ENCODE peak calls at places on chromosomes 13 and 19, in six cellular contexts. K is stimulated activated CD8-positive, alpha-beta memory T cell treated with anti-CD3 and anti-CD28 coated beads, Interleukin-4, amount 100 ng/mL, for 48 hours; J is caudate nucleus; Y is fibroblast of lung; E is A549; P is activated CD4-positive, alpha-beta T cell treated with anti-CD3 and anti-CD28 coated beads for 24 hours. S is an unnamed sample.

GRCh38 chr13:38686635-38687245 is at the start of gene FREM2:
- DNase-seq in K (no peak), J (no peak), Y (peak), E (peak), P (no peak), S (no peak)

GRCh38 chr19:47110521-47111080 is 3.0 kb downstream of the ZC3H4 start:
- DNase-seq in K (peak), J (no peak), Y (no peak), E (no peak), P (no peak), S (peak)

GRCh38 chr19:7294571-7295212 is 478 bp upstream of the INSR start:
- DNase-seq in K (peak), J (peak), Y (peak), E (peak), P (peak), S (no peak)

GRCh38 chr19:32810452-32810851 is 59.1 kb downstream of the SLC7A9 start:
- DNase-seq in K (no peak), J (no peak), Y (no peak), E (no peak), P (no peak), S (no peak)

GRCh38 chr19:15443838-15444237 is 5.9 kb downstream of the WIZ start:
- DNase-seq in K (no peak), J (peak), Y (no peak), E (no peak), P (no peak), S (no peak)

GRCh38 chr19:18280247-18281081 is 958 bp downstream of the JUND start:
- DNase-seq in K (peak), J (peak), Y (peak), E (peak), P (peak), S (peak)

GRCh38 chr13:109088101-109088500 is 458.7 kb downstream of the MYO16 start:
- DNase-seq in K (no peak), J (no peak), Y (no peak), E (no peak), P (no peak), S (no peak)

GRCh38 chr19:15432018-15432494 is 13.3 kb upstream of the AKAP8L start:
- DNase-seq in K (peak), J (no peak), Y (no peak), E (peak), P (no peak), S (peak)

GRCh38 chr13:29021717-29022116 is 201.6 kb downstream of the MTUS2 start:
- DNase-seq in K (no peak), J (no peak), Y (no peak), E (no peak), P (no peak), S (no peak)

GRCh38 chr13:65943024-65943423 is 1287.1 kb downstream of the PCDH9 start:
- DNase-seq in K (no peak), J (no peak), Y (peak), E (no peak), P (no peak), S (no peak)

GRCh38 chr13:49292742-49293498 is 45.2 kb downstream of the CDADC1 start:
- DNase-seq in K (peak), J (peak), Y (peak), E (no peak), P (no peak), S (no peak)

GRCh38 chr13:73732350-73732749 is 401.9 kb downstream of the KLF12 start:
- DNase-seq in K (no peak), J (no peak), Y (no peak), E (no peak), P (no peak), S (no peak)

GRCh38 chr19:53389591-53390377 is 5.2 kb upstream of the ZNF765 start:
- DNase-seq in K (no peak), J (no peak), Y (no peak), E (no peak), P (no peak), S (no peak)

GRCh38 chr13:108297114-108297513 is 27.6 kb downstream of the TNFSF13B start:
- DNase-seq in K (no peak), J (no peak), Y (no peak), E (no peak), P (no peak), S (no peak)

GRCh38 chr19:40433391-40434216 is 7.8 kb upstream of the SERTAD1 start:
- DNase-seq in K (peak), J (peak), Y (peak), E (peak), P (no peak), S (peak)

GRCh38 chr19:35657904-35658700 is 8.2 kb upstream of the UPK1A start:
- DNase-seq in K (no peak), J (no peak), Y (no peak), E (peak), P (no peak), S (peak)

GRCh38 chr19:34365463-34366401 is 736 bp downstream of the GPI start:
- DNase-seq in K (peak), J (no peak), Y (peak), E (no peak), P (no peak), S (peak)

GRCh38 chr19:48992571-48993174 is 436 bp downstream of the GYS1 start:
- DNase-seq in K (peak), J (no peak), Y (no peak), E (no peak), P (no peak), S (no peak)

GRCh38 chr19:15673176-15673654 is 328 bp downstream of the CYP4F12 start:
- DNase-seq in K (no peak), J (no peak), Y (no peak), E (no peak), P (no peak), S (no peak)

GRCh38 chr19:3914199-3914598 is 18.7 kb upstream of the NMRK2 start:
- DNase-seq in K (no peak), J (no peak), Y (no peak), E (no peak), P (no peak), S (no peak)

GRCh38 chr19:10965398-10965797 is 4.6 kb downstream of the SMARCA4 start:
- DNase-seq in K (no peak), J (no peak), Y (no peak), E (no peak), P (no peak), S (no peak)

GRCh38 chr19:4976412-4977298 is 7.7 kb downstream of the KDM4B start:
- DNase-seq in K (no peak), J (peak), Y (peak), E (peak), P (no peak), S (no peak)

GRCh38 chr19:3316132-3316648 is 50.2 kb upstream of the NFIC start:
- DNase-seq in K (no peak), J (no peak), Y (no peak), E (no peak), P (no peak), S (no peak)

GRCh38 chr13:30690282-30691188 is 44.8 kb upstream of the ALOX5AP start:
- DNase-seq in K (no peak), J (peak), Y (peak), E (peak), P (no peak), S (no peak)

GRCh38 chr19:35901854-35902661 is at the start of gene HCST:
- DNase-seq in K (peak), J (no peak), Y (no peak), E (no peak), P (no peak), S (peak)

GRCh38 chr13:72530471-72530870 is 197.0 kb downstream of the MZT1 start:
- DNase-seq in K (no peak), J (no peak), Y (no peak), E (no peak), P (no peak), S (no peak)

GRCh38 chr19:12778020-12778904 is 2.9 kb upstream of the HOOK2 start:
- DNase-seq in K (peak), J (peak), Y (peak), E (no peak), P (no peak), S (peak)

GRCh38 chr19:49954092-49954825 is 6.7 kb downstream of the SIGLEC11 start:
- DNase-seq in K (no peak), J (no peak), Y (peak), E (no peak), P (no peak), S (no peak)

GRCh38 chr13:78540424-78540823 is 62.9 kb downstream of the POU4F1 start:
- DNase-seq in K (no peak), J (no peak), Y (no peak), E (no peak), P (no peak), S (no peak)

GRCh38 chr19:15180451-15181390 is 20.1 kb downstream of the NOTCH3 start:
- DNase-seq in K (no peak), J (no peak), Y (no peak), E (no peak), P (no peak), S (no peak)

GRCh38 chr13:99033814-99034213 is 56.0 kb upstream of the DOCK9 start:
- DNase-seq in K (no peak), J (no peak), Y (peak), E (peak), P (no peak), S (no peak)

GRCh38 chr19:48444129-48444932 is 1.5 kb upstream of the GRWD1 start:
- DNase-seq in K (no peak), J (no peak), Y (no peak), E (no peak), P (no peak), S (no peak)

GRCh38 chr13:38641164-38641948 is 45.5 kb upstream of the FREM2 start:
- DNase-seq in K (no peak), J (no peak), Y (no peak), E (no peak), P (no peak), S (no peak)

GRCh38 chr19:42352216-42352892 is 26.9 kb downstream of the MEGF8 start:
- DNase-seq in K (peak), J (peak), Y (no peak), E (no peak), P (no peak), S (no peak)

GRCh38 chr19:51784109-51784785 is 10.7 kb upstream of the FPR3 start:
- DNase-seq in K (no peak), J (no peak), Y (no peak), E (no peak), P (no peak), S (no peak)

GRCh38 chr19:19613456-19613855 is 5.0 kb downstream of the PBX4 start:
- DNase-seq in K (no peak), J (no peak), Y (no peak), E (peak), P (no peak), S (no peak)

GRCh38 chr19:51689751-51690358 is 3.3 kb upstream of the SPACA6 start:
- DNase-seq in K (no peak), J (no peak), Y (peak), E (peak), P (no peak), S (no peak)

GRCh38 chr13:113207890-113208423 is 512 bp downstream of the PCID2 start:
- DNase-seq in K (peak), J (no peak), Y (peak), E (no peak), P (no peak), S (no peak)

GRCh38 chr13:45851171-45851889 is at the start of gene SIAH3:
- DNase-seq in K (peak), J (peak), Y (peak), E (no peak), P (no peak), S (no peak)